ENCODE peak calls at places on chromosome 22, in six cellular contexts. One of them, this sample, is unnamed.

GRCh38 chr22:49232319-49233067 is 595.2 kb downstream of the BRD1 start:
- DNase-seq in colonic mucosa: no peak
- DNase-seq in stimulated activated CD8-positive, alpha-beta memory T cell treated with anti-CD3 and anti-CD28 coated beads, Interleukin-15, amount 100 ng/mL, for 1 hour: no peak
- DNase-seq in NCI-H1417 treated with DMSO at 0.1 percent for 48 hours: no peak
- DNase-seq in astrocyte of the spinal cord: no peak
- DNase-seq in stimulated activated CD4-positive, alpha-beta T cell treated with anti-CD3 and anti-CD28 coated beads, Interleukin-2, amount 100 ng/mL, for 48 hours: no peak
- DNase-seq in this sample: no peak

GRCh38 chr22:41021655-41022454 is 70.5 kb upstream of the EP300 start:
- DNase-seq in stimulated activated CD8-positive, alpha-beta memory T cell treated with anti-CD3 and anti-CD28 coated beads, Interleukin-15, amount 100 ng/mL, for 1 hour: peak
- DNase-seq in NCI-H1417 treated with DMSO at 0.1 percent for 48 hours: no peak
- DNase-seq in stimulated activated CD4-positive, alpha-beta T cell treated with anti-CD3 and anti-CD28 coated beads, Interleukin-2, amount 100 ng/mL, for 48 hours: peak
- DNase-seq in astrocyte of the spinal cord: peak
- DNase-seq in colonic mucosa: peak
- DNase-seq in this sample: peak

GRCh38 chr22:38981005-38981658 is 1.0 kb upstream of the APOBEC3B start:
- DNase-seq in stimulated activated CD8-positive, alpha-beta memory T cell treated with anti-CD3 and anti-CD28 coated beads, Interleukin-15, amount 100 ng/mL, for 1 hour: no peak
- DNase-seq in NCI-H1417 treated with DMSO at 0.1 percent for 48 hours: no peak
- DNase-seq in stimulated activated CD4-positive, alpha-beta T cell treated with anti-CD3 and anti-CD28 coated beads, Interleukin-2, amount 100 ng/mL, for 48 hours: no peak
- DNase-seq in colonic mucosa: peak
- DNase-seq in astrocyte of the spinal cord: no peak
- DNase-seq in this sample: no peak

GRCh38 chr22:46131151-46131587 is 19.2 kb upstream of the PPARA start:
- DNase-seq in NCI-H1417 treated with DMSO at 0.1 percent for 48 hours: no peak
- DNase-seq in colonic mucosa: no peak
- DNase-seq in astrocyte of the spinal cord: no peak
- DNase-seq in stimulated activated CD8-positive, alpha-beta memory T cell treated with anti-CD3 and anti-CD28 coated beads, Interleukin-15, amount 100 ng/mL, for 1 hour: no peak
- DNase-seq in stimulated activated CD4-positive, alpha-beta T cell treated with anti-CD3 and anti-CD28 coated beads, Interleukin-2, amount 100 ng/mL, for 48 hours: no peak
- DNase-seq in this sample: no peak

GRCh38 chr22:42317691-42318547 is 47.5 kb upstream of the TCF20 start:
- DNase-seq in stimulated activated CD8-positive, alpha-beta memory T cell treated with anti-CD3 and anti-CD28 coated beads, Interleukin-15, amount 100 ng/mL, for 1 hour: no peak
- DNase-seq in stimulated activated CD4-positive, alpha-beta T cell treated with anti-CD3 and anti-CD28 coated beads, Interleukin-2, amount 100 ng/mL, for 48 hours: no peak
- DNase-seq in NCI-H1417 treated with DMSO at 0.1 percent for 48 hours: no peak
- DNase-seq in colonic mucosa: peak
- DNase-seq in astrocyte of the spinal cord: no peak
- DNase-seq in this sample: no peak

GRCh38 chr22:24459911-24460310 is 32.5 kb downstream of the ADORA2A start:
- DNase-seq in stimulated activated CD4-positive, alpha-beta T cell treated with anti-CD3 and anti-CD28 coated beads, Interleukin-2, amount 100 ng/mL, for 48 hours: no peak
- DNase-seq in astrocyte of the spinal cord: no peak
- DNase-seq in stimulated activated CD8-positive, alpha-beta memory T cell treated with anti-CD3 and anti-CD28 coated beads, Interleukin-15, amount 100 ng/mL, for 1 hour: no peak
- DNase-seq in colonic mucosa: no peak
- DNase-seq in NCI-H1417 treated with DMSO at 0.1 percent for 48 hours: no peak
- DNase-seq in this sample: no peak

GRCh38 chr22:39933741-39934140 is 26.5 kb upstream of the TMA7B start:
- DNase-seq in colonic mucosa: no peak
- DNase-seq in astrocyte of the spinal cord: no peak
- DNase-seq in stimulated activated CD8-positive, alpha-beta memory T cell treated with anti-CD3 and anti-CD28 coated beads, Interleukin-15, amount 100 ng/mL, for 1 hour: no peak
- DNase-seq in stimulated activated CD4-positive, alpha-beta T cell treated with anti-CD3 and anti-CD28 coated beads, Interleukin-2, amount 100 ng/mL, for 48 hours: no peak
- DNase-seq in NCI-H1417 treated with DMSO at 0.1 percent for 48 hours: no peak
- DNase-seq in this sample: no peak

GRCh38 chr22:36757608-36758220 is 18.2 kb downstream of the IFT27 start:
- DNase-seq in colonic mucosa: peak
- DNase-seq in stimulated activated CD8-positive, alpha-beta memory T cell treated with anti-CD3 and anti-CD28 coated beads, Interleukin-15, amount 100 ng/mL, for 1 hour: peak
- DNase-seq in stimulated activated CD4-positive, alpha-beta T cell treated with anti-CD3 and anti-CD28 coated beads, Interleukin-2, amount 100 ng/mL, for 48 hours: peak
- DNase-seq in NCI-H1417 treated with DMSO at 0.1 percent for 48 hours: no peak
- DNase-seq in astrocyte of the spinal cord: peak
- DNase-seq in this sample: peak

GRCh38 chr22:41780714-41781507 is 19.6 kb upstream of the CCDC134 start:
- DNase-seq in astrocyte of the spinal cord: peak
- DNase-seq in stimulated activated CD4-positive, alpha-beta T cell treated with anti-CD3 and anti-CD28 coated beads, Interleukin-2, amount 100 ng/mL, for 48 hours: peak
- DNase-seq in stimulated activated CD8-positive, alpha-beta memory T cell treated with anti-CD3 and anti-CD28 coated beads, Interleukin-15, amount 100 ng/mL, for 1 hour: peak
- DNase-seq in colonic mucosa: peak
- DNase-seq in NCI-H1417 treated with DMSO at 0.1 percent for 48 hours: no peak
- DNase-seq in this sample: no peak

This sample was measured in myocyte.